ENCODE peak calls at places on chromosomes 11 and 22, in four cellular contexts. One of them, this sample, is unnamed.

GRCh38 chr11:27459191-27459590 is 13.4 kb downstream of the LGR4 start:
- DNase-seq in AG04450: no peak
- DNase-seq in stimulated activated CD4-positive, alpha-beta T cell treated with anti-CD3 and anti-CD28 coated beads, Interleukin-12 subunit alpha, Interleukin-12 subunit beta, amount 100 ng/mL, for 4 hours: no peak
- DNase-seq in sciatic nerve: no peak
- DNase-seq in this sample: peak

GRCh38 chr11:61509058-61510029 is 795 bp downstream of the LRRC10B start:
- DNase-seq in AG04450: no peak
- DNase-seq in stimulated activated CD4-positive, alpha-beta T cell treated with anti-CD3 and anti-CD28 coated beads, Interleukin-12 subunit alpha, Interleukin-12 subunit beta, amount 100 ng/mL, for 4 hours: peak
- DNase-seq in sciatic nerve: no peak
- DNase-seq in this sample: peak

GRCh38 chr11:44967930-44968496 is 17.3 kb upstream of the TP53I11 start:
- DNase-seq in AG04450: no peak
- DNase-seq in stimulated activated CD4-positive, alpha-beta T cell treated with anti-CD3 and anti-CD28 coated beads, Interleukin-12 subunit alpha, Interleukin-12 subunit beta, amount 100 ng/mL, for 4 hours: no peak
- DNase-seq in sciatic nerve: no peak
- DNase-seq in this sample: no peak

GRCh38 chr11:6319001-6319878 is 1.1 kb downstream of the CAVIN3 start:
- DNase-seq in AG04450: no peak
- DNase-seq in stimulated activated CD4-positive, alpha-beta T cell treated with anti-CD3 and anti-CD28 coated beads, Interleukin-12 subunit alpha, Interleukin-12 subunit beta, amount 100 ng/mL, for 4 hours: no peak
- DNase-seq in sciatic nerve: peak
- DNase-seq in this sample: no peak

GRCh38 chr22:27913162-27913741 is 5.8 kb downstream of the PITPNB start:
- DNase-seq in AG04450: no peak
- DNase-seq in stimulated activated CD4-positive, alpha-beta T cell treated with anti-CD3 and anti-CD28 coated beads, Interleukin-12 subunit alpha, Interleukin-12 subunit beta, amount 100 ng/mL, for 4 hours: no peak
- DNase-seq in sciatic nerve: no peak
- DNase-seq in this sample: peak

GRCh38 chr11:83449338-83449913 is 163.3 kb upstream of the CCDC90B start:
- DNase-seq in AG04450: no peak
- DNase-seq in stimulated activated CD4-positive, alpha-beta T cell treated with anti-CD3 and anti-CD28 coated beads, Interleukin-12 subunit alpha, Interleukin-12 subunit beta, amount 100 ng/mL, for 4 hours: no peak
- DNase-seq in sciatic nerve: no peak
- DNase-seq in this sample: no peak

GRCh38 chr11:130209944-130210854 is 50.6 kb downstream of the ST14 start:
- DNase-seq in AG04450: no peak
- DNase-seq in stimulated activated CD4-positive, alpha-beta T cell treated with anti-CD3 and anti-CD28 coated beads, Interleukin-12 subunit alpha, Interleukin-12 subunit beta, amount 100 ng/mL, for 4 hours: no peak
- DNase-seq in sciatic nerve: peak
- DNase-seq in this sample: peak

GRCh38 chr11:1013628-1013935 is 22.9 kb downstream of the MUC6 start:
- DNase-seq in AG04450: no peak
- DNase-seq in stimulated activated CD4-positive, alpha-beta T cell treated with anti-CD3 and anti-CD28 coated beads, Interleukin-12 subunit alpha, Interleukin-12 subunit beta, amount 100 ng/mL, for 4 hours: no peak
- DNase-seq in sciatic nerve: no peak
- DNase-seq in this sample: no peak

GRCh38 chr11:5564259-5565019 is 16.1 kb upstream of the OR52H1 start:
- DNase-seq in AG04450: no peak
- DNase-seq in stimulated activated CD4-positive, alpha-beta T cell treated with anti-CD3 and anti-CD28 coated beads, Interleukin-12 subunit alpha, Interleukin-12 subunit beta, amount 100 ng/mL, for 4 hours: no peak
- DNase-seq in sciatic nerve: no peak
- DNase-seq in this sample: no peak

GRCh38 chr11:20031155-20032001 is 128.9 kb downstream of the DBX1 start:
- DNase-seq in AG04450: peak
- DNase-seq in stimulated activated CD4-positive, alpha-beta T cell treated with anti-CD3 and anti-CD28 coated beads, Interleukin-12 subunit alpha, Interleukin-12 subunit beta, amount 100 ng/mL, for 4 hours: no peak
- DNase-seq in sciatic nerve: no peak
- DNase-seq in this sample: no peak

GRCh38 chr11:77104727-77105126 is 2.1 kb downstream of the OMP start:
- DNase-seq in AG04450: no peak
- DNase-seq in stimulated activated CD4-positive, alpha-beta T cell treated with anti-CD3 and anti-CD28 coated beads, Interleukin-12 subunit alpha, Interleukin-12 subunit beta, amount 100 ng/mL, for 4 hours: no peak
- DNase-seq in sciatic nerve: no peak
- DNase-seq in this sample: no peak

GRCh38 chr11:65743928-65744698 is 23.5 kb upstream of the RNASEH2C start:
- DNase-seq in AG04450: no peak
- DNase-seq in stimulated activated CD4-positive, alpha-beta T cell treated with anti-CD3 and anti-CD28 coated beads, Interleukin-12 subunit alpha, Interleukin-12 subunit beta, amount 100 ng/mL, for 4 hours: no peak
- DNase-seq in sciatic nerve: no peak
- DNase-seq in this sample: peak

GRCh38 chr11:28834877-28835276 is 726.7 kb downstream of the METTL15 start:
- DNase-seq in AG04450: peak
- DNase-seq in stimulated activated CD4-positive, alpha-beta T cell treated with anti-CD3 and anti-CD28 coated beads, Interleukin-12 subunit alpha, Interleukin-12 subunit beta, amount 100 ng/mL, for 4 hours: no peak
- DNase-seq in sciatic nerve: no peak
- DNase-seq in this sample: no peak

GRCh38 chr11:128379587-128380279 is 207.6 kb downstream of the ETS1 start:
- DNase-seq in AG04450: no peak
- DNase-seq in stimulated activated CD4-positive, alpha-beta T cell treated with anti-CD3 and anti-CD28 coated beads, Interleukin-12 subunit alpha, Interleukin-12 subunit beta, amount 100 ng/mL, for 4 hours: peak
- DNase-seq in sciatic nerve: no peak
- DNase-seq in this sample: no peak

GRCh38 chr11:61632096-61632495 is 48.1 kb upstream of the DAGLA start:
- DNase-seq in AG04450: no peak
- DNase-seq in stimulated activated CD4-positive, alpha-beta T cell treated with anti-CD3 and anti-CD28 coated beads, Interleukin-12 subunit alpha, Interleukin-12 subunit beta, amount 100 ng/mL, for 4 hours: no peak
- DNase-seq in sciatic nerve: no peak
- DNase-seq in this sample: no peak

GRCh38 chr11:12150831-12151382 is 40.5 kb downstream of the MICAL2 start:
- DNase-seq in AG04450: no peak
- DNase-seq in stimulated activated CD4-positive, alpha-beta T cell treated with anti-CD3 and anti-CD28 coated beads, Interleukin-12 subunit alpha, Interleukin-12 subunit beta, amount 100 ng/mL, for 4 hours: peak
- DNase-seq in sciatic nerve: no peak
- DNase-seq in this sample: no peak

GRCh38 chr11:102367364-102367763 is 20.4 kb downstream of the BIRC2 start:
- DNase-seq in AG04450: no peak
- DNase-seq in stimulated activated CD4-positive, alpha-beta T cell treated with anti-CD3 and anti-CD28 coated beads, Interleukin-12 subunit alpha, Interleukin-12 subunit beta, amount 100 ng/mL, for 4 hours: no peak
- DNase-seq in sciatic nerve: no peak
- DNase-seq in this sample: no peak

GRCh38 chr11:74701351-74701750 is 29.9 kb downstream of the CHRDL2 start:
- DNase-seq in AG04450: no peak
- DNase-seq in stimulated activated CD4-positive, alpha-beta T cell treated with anti-CD3 and anti-CD28 coated beads, Interleukin-12 subunit alpha, Interleukin-12 subunit beta, amount 100 ng/mL, for 4 hours: no peak
- DNase-seq in sciatic nerve: no peak
- DNase-seq in this sample: no peak

GRCh38 chr22:39117585-39118191 is 20.6 kb downstream of the APOBEC3H start:
- DNase-seq in AG04450: no peak
- DNase-seq in stimulated activated CD4-positive, alpha-beta T cell treated with anti-CD3 and anti-CD28 coated beads, Interleukin-12 subunit alpha, Interleukin-12 subunit beta, amount 100 ng/mL, for 4 hours: peak
- DNase-seq in sciatic nerve: no peak
- DNase-seq in this sample: peak

GRCh38 chr22:23712256-23712655 is 21.4 kb downstream of the RGL4 start:
- DNase-seq in AG04450: no peak
- DNase-seq in stimulated activated CD4-positive, alpha-beta T cell treated with anti-CD3 and anti-CD28 coated beads, Interleukin-12 subunit alpha, Interleukin-12 subunit beta, amount 100 ng/mL, for 4 hours: no peak
- DNase-seq in sciatic nerve: no peak
- DNase-seq in this sample: no peak

GRCh38 chr22:36506637-36507517 is at the start of gene FOXRED2:
- DNase-seq in AG04450: peak
- DNase-seq in stimulated activated CD4-positive, alpha-beta T cell treated with anti-CD3 and anti-CD28 coated beads, Interleukin-12 subunit alpha, Interleukin-12 subunit beta, amount 100 ng/mL, for 4 hours: peak
- DNase-seq in sciatic nerve: peak
- DNase-seq in this sample: peak

GRCh38 chr11:128963744-128964340 is 21.2 kb upstream of the TP53AIP1 start:
- DNase-seq in AG04450: no peak
- DNase-seq in stimulated activated CD4-positive, alpha-beta T cell treated with anti-CD3 and anti-CD28 coated beads, Interleukin-12 subunit alpha, Interleukin-12 subunit beta, amount 100 ng/mL, for 4 hours: no peak
- DNase-seq in sciatic nerve: no peak
- DNase-seq in this sample: no peak

GRCh38 chr11:33027233-33027632 is 11.6 kb downstream of the DEPDC7 start:
- DNase-seq in AG04450: no peak
- DNase-seq in stimulated activated CD4-positive, alpha-beta T cell treated with anti-CD3 and anti-CD28 coated beads, Interleukin-12 subunit alpha, Interleukin-12 subunit beta, amount 100 ng/mL, for 4 hours: no peak
- DNase-seq in sciatic nerve: no peak
- DNase-seq in this sample: no peak

GRCh38 chr11:92793189-92793588 is 176.3 kb upstream of the MTNR1B start:
- DNase-seq in AG04450: no peak
- DNase-seq in stimulated activated CD4-positive, alpha-beta T cell treated with anti-CD3 and anti-CD28 coated beads, Interleukin-12 subunit alpha, Interleukin-12 subunit beta, amount 100 ng/mL, for 4 hours: no peak
- DNase-seq in sciatic nerve: no peak
- DNase-seq in this sample: no peak

GRCh38 chr11:96235725-96236124 is 107.3 kb downstream of the MAML2 start:
- DNase-seq in AG04450: no peak
- DNase-seq in stimulated activated CD4-positive, alpha-beta T cell treated with anti-CD3 and anti-CD28 coated beads, Interleukin-12 subunit alpha, Interleukin-12 subunit beta, amount 100 ng/mL, for 4 hours: no peak
- DNase-seq in sciatic nerve: no peak
- DNase-seq in this sample: no peak

GRCh38 chr11:9759519-9760179 is 95.8 kb downstream of the SWAP70 start:
- DNase-seq in AG04450: peak
- DNase-seq in stimulated activated CD4-positive, alpha-beta T cell treated with anti-CD3 and anti-CD28 coated beads, Interleukin-12 subunit alpha, Interleukin-12 subunit beta, amount 100 ng/mL, for 4 hours: peak
- DNase-seq in sciatic nerve: peak
- DNase-seq in this sample: peak

GRCh38 chr22:17606472-17606871 is 22.1 kb downstream of the ATP6V1E1 start:
- DNase-seq in AG04450: peak
- DNase-seq in stimulated activated CD4-positive, alpha-beta T cell treated with anti-CD3 and anti-CD28 coated beads, Interleukin-12 subunit alpha, Interleukin-12 subunit beta, amount 100 ng/mL, for 4 hours: no peak
- DNase-seq in sciatic nerve: no peak
- DNase-seq in this sample: no peak

GRCh38 chr11:2121227-2122130 is 17.7 kb downstream of the IGF2 start:
- DNase-seq in AG04450: no peak
- DNase-seq in stimulated activated CD4-positive, alpha-beta T cell treated with anti-CD3 and anti-CD28 coated beads, Interleukin-12 subunit alpha, Interleukin-12 subunit beta, amount 100 ng/mL, for 4 hours: no peak
- DNase-seq in sciatic nerve: no peak
- DNase-seq in this sample: no peak

GRCh38 chr11:32231909-32232493 is 141.1 kb downstream of the RCN1 start:
- DNase-seq in AG04450: no peak
- DNase-seq in stimulated activated CD4-positive, alpha-beta T cell treated with anti-CD3 and anti-CD28 coated beads, Interleukin-12 subunit alpha, Interleukin-12 subunit beta, amount 100 ng/mL, for 4 hours: no peak
- DNase-seq in sciatic nerve: no peak
- DNase-seq in this sample: peak

GRCh38 chr11:17296852-17297559 is 20.5 kb downstream of the NUCB2 start:
- DNase-seq in AG04450: no peak
- DNase-seq in stimulated activated CD4-positive, alpha-beta T cell treated with anti-CD3 and anti-CD28 coated beads, Interleukin-12 subunit alpha, Interleukin-12 subunit beta, amount 100 ng/mL, for 4 hours: no peak
- DNase-seq in sciatic nerve: no peak
- DNase-seq in this sample: no peak

GRCh38 chr11:44335052-44335894 is 25.3 kb upstream of the ALX4 start:
- DNase-seq in AG04450: no peak
- DNase-seq in stimulated activated CD4-positive, alpha-beta T cell treated with anti-CD3 and anti-CD28 coated beads, Interleukin-12 subunit alpha, Interleukin-12 subunit beta, amount 100 ng/mL, for 4 hours: no peak
- DNase-seq in sciatic nerve: no peak
- DNase-seq in this sample: no peak

GRCh38 chr11:7899418-7899817 is 31.6 kb downstream of the OR10A6 start:
- DNase-seq in AG04450: no peak
- DNase-seq in stimulated activated CD4-positive, alpha-beta T cell treated with anti-CD3 and anti-CD28 coated beads, Interleukin-12 subunit alpha, Interleukin-12 subunit beta, amount 100 ng/mL, for 4 hours: no peak
- DNase-seq in sciatic nerve: no peak
- DNase-seq in this sample: no peak

GRCh38 chr11:26793517-26793916 is 71.7 kb upstream of the SLC5A12 start:
- DNase-seq in AG04450: no peak
- DNase-seq in stimulated activated CD4-positive, alpha-beta T cell treated with anti-CD3 and anti-CD28 coated beads, Interleukin-12 subunit alpha, Interleukin-12 subunit beta, amount 100 ng/mL, for 4 hours: no peak
- DNase-seq in sciatic nerve: no peak
- DNase-seq in this sample: no peak

GRCh38 chr11:62267576-62267975 is 2.4 kb upstream of the SCGB2A2 start:
- DNase-seq in AG04450: no peak
- DNase-seq in stimulated activated CD4-positive, alpha-beta T cell treated with anti-CD3 and anti-CD28 coated beads, Interleukin-12 subunit alpha, Interleukin-12 subunit beta, amount 100 ng/mL, for 4 hours: no peak
- DNase-seq in sciatic nerve: no peak
- DNase-seq in this sample: no peak

GRCh38 chr11:12698049-12698448 is 23.8 kb downstream of the TEAD1 start:
- DNase-seq in AG04450: no peak
- DNase-seq in stimulated activated CD4-positive, alpha-beta T cell treated with anti-CD3 and anti-CD28 coated beads, Interleukin-12 subunit alpha, Interleukin-12 subunit beta, amount 100 ng/mL, for 4 hours: no peak
- DNase-seq in sciatic nerve: no peak
- DNase-seq in this sample: no peak

This sample was measured in HuH-7.